ENCODE peak calls at places on chromosomes 2 and 18, in nine cellular contexts. W, Y, B, M, S, F, R, G and O are unnamed samples.

GRCh38 chr2:7994397-7994951 is 687.4 kb upstream of the ID2 start:
- DNase-seq in W (no peak), Y (no peak), B (no peak), M (no peak), S (no peak), F (no peak), R (no peak), G (no peak), O (no peak)

GRCh38 chr18:49048361-49048760 is 97.6 kb upstream of the SMAD7 start:
- DNase-seq in W (no peak), Y (no peak), B (peak; percentile 68), M (peak; percentile 61), S (no peak), F (no peak), R (no peak), G (no peak), O (no peak)

GRCh38 chr2:66575625-66576371 is 140.9 kb downstream of the MEIS1 start:
- DNase-seq in W (no peak), Y (peak; percentile 52), B (no peak), M (no peak), S (peak; percentile 35), F (peak; percentile 55), R (peak; percentile 76), G (no peak), O (peak; percentile 45)

GRCh38 chr2:55365303-55365702 is 54.4 kb downstream of the CCDC88A start:
- DNase-seq in W (no peak), Y (no peak), B (no peak), M (peak; percentile 20), S (no peak), F (no peak), R (no peak), G (no peak), O (no peak)

GRCh38 chr2:5690231-5690630 is 2.0 kb upstream of the SOX11 start:
- DNase-seq in W (no peak), Y (no peak), B (no peak), M (peak; percentile 34), S (no peak), F (no peak), R (no peak), G (no peak), O (peak; percentile 9)

GRCh38 chr2:100853909-100854810 is 34.2 kb downstream of the NPAS2 start:
- DNase-seq in W (no peak), Y (no peak), B (no peak), M (no peak), S (no peak), F (no peak), R (no peak), G (no peak), O (no peak)

GRCh38 chr2:215419769-215420470 is 15.9 kb downstream of the FN1 start:
- DNase-seq in W (no peak), Y (no peak), B (no peak), M (no peak), S (no peak), F (no peak), R (no peak), G (no peak), O (no peak)

GRCh38 chr2:56077352-56077915 is 106.4 kb upstream of the CCDC85A start:
- DNase-seq in W (no peak), Y (peak; percentile 17), B (no peak), M (peak; percentile 4), S (peak; percentile 53), F (peak; percentile 63), R (no peak), G (no peak), O (peak; percentile 8)

DNA sequence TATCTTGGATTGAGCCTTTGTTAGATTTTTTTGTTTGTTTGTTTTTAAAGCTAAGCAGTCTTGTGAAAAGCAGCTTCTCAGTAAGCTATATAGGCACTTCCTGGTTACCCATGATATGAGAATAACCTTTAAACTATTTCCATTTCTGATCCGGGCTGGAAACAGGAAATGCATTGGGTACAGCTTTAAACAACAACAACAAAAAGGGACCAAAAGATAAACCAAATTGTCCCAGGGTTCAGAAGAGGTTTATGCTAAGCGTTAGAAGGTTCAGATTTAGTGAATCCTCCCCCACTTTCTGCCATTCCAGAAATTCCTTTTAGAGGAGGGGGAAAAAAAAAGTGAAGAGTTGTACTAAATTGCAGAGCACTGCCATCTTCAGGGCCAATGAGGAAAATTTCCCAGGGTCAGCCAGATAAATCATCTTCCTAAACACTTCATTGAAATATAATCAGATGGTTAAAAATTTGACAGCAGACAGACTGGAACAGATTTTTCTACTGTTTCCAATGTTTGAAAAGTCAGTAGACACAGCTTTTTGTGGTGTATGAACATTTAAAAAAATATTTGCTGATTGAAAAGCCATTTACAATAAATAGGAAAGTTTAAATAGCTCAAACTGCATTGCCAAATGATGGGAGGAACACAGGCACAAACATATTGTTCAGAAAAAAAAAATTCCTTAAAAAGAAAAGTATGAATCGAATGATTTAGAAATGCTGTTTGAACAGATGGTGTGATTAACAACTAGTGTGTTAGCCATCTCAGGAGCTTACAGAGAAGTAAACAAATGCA is 190.0 kb upstream of the TANK start:
- DNase-seq in W (no peak), Y (no peak), B (peak; percentile 77), M (peak; percentile 69), S (peak; percentile 50), F (peak; percentile 29), R (no peak), G (no peak), O (peak; percentile 21)
- TF ChIP-seq CTCF in W (peak; percentile 28), Y (peak; percentile 76), B (peak; percentile 72), M (peak; percentile 91), S (peak; percentile 70), F (no peak), R (peak; percentile 45), G (peak; percentile 55), O (peak; percentile 83)

DNA sequence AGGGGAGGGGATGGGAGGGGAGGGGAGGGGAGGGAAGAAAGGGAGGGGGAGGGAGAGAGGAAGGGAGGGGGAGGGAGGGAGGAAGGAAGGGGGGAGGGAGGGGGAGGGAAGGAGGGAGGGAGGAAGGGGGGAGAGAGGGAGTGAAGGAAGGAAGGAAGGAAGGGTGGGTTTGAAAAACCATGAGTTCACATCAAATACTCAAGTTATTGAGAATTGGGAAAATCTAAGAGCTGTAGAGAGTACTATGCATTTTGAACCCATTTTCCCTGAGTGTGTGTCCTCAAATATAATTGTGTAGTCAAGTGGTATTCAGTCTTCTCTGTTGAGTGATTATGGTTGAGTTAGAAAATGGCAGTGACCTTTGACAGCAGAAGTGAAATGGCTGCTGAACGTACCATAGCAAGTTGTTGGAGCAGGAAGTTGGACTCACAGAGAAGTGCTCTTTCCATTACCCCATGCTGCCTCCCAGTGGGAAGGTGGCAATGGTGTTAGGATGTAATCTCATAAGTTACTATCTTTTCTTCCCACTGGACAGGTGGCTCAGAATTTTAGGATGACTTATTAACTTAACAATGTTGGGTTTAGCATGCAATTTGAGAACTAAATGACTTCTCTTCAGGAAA is 214.6 kb downstream of the SETBP1 start:
- DNase-seq in W (no peak), Y (no peak), B (peak; percentile 8), M (peak; percentile 34), S (peak; percentile 61), F (no peak), R (no peak), G (peak; percentile 34), O (no peak)
- TF ChIP-seq CTCF in W (peak; percentile 43), Y (peak; percentile 10), B (peak; percentile 33), M (peak; percentile 18), S (no peak), F (no peak), R (no peak), G (peak; percentile 22), O (peak; percentile 55)

GRCh38 chr18:9792565-9793226 is 84.6 kb downstream of the RAB31 start:
- DNase-seq in W (no peak), Y (no peak), B (no peak), M (no peak), S (peak; percentile 37), F (peak; percentile 83), R (no peak), G (no peak), O (no peak)
- TF ChIP-seq CTCF in W (peak; percentile 71), Y (peak; percentile 39), B (peak; percentile 33), M (no peak), S (peak; percentile 65), F (peak; percentile 84), R (peak; percentile 32), G (peak; percentile 51), O (peak; percentile 62)

GRCh38 chr2:240227538-240228428 is 87.3 kb upstream of the OTOS start:
- DNase-seq in W (no peak), Y (peak; percentile 3), B (no peak), M (no peak), S (no peak), F (no peak), R (peak; percentile 40), G (no peak), O (no peak)

GRCh38 chr2:240226672-240227537 is 86.4 kb upstream of the OTOS start:
- DNase-seq in W (no peak), Y (peak; percentile 8), B (no peak), M (no peak), S (no peak), F (no peak), R (peak; percentile 51), G (peak; percentile 3), O (no peak)

GRCh38 chr2:240225116-240225515 is 84.7 kb upstream of the OTOS start:
- DNase-seq in W (no peak), Y (peak; percentile 7), B (no peak), M (no peak), S (no peak), F (no peak), R (peak; percentile 67), G (peak; percentile 7), O (no peak)

GRCh38 chr2:240224676-240225075 is 84.2 kb upstream of the OTOS start:
- DNase-seq in W (no peak), Y (no peak), B (no peak), M (peak; percentile 87), S (no peak), F (no peak), R (no peak), G (peak; percentile 4), O (no peak)

GRCh38 chr2:240225660-240226475 is 85.4 kb upstream of the OTOS start:
- DNase-seq in W (no peak), Y (peak; percentile 3), B (no peak), M (no peak), S (peak; percentile 28), F (no peak), R (no peak), G (peak; percentile 4), O (no peak)
- TF ChIP-seq CTCF in W (peak; percentile 4), Y (no peak), B (no peak), M (no peak), S (peak; percentile 34), F (no peak), R (no peak), G (no peak), O (no peak)

DNA sequence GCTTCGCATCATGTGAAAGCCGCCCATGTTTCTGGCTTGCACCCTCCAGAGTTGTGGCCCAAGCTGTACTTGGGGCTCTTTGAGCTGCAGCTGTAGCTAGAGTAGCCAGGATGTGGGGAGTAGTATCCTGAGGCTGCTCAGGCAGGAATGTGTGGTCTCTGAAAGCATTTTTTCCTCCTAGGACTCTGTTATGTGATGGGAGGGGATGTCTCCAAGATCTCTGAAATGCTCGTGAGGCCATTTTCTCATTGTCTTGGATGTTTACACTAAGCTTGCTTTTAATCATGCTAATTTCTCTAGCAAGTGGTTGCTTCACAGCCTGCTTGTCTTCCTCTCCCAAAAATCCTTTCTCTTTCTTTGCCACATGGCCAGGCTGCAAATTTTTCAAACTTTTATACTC is 687.6 kb downstream of the DCDC2C start:
- DNase-seq in W (no peak), Y (no peak), B (no peak), M (no peak), S (no peak), F (no peak), R (no peak), G (no peak), O (no peak)
- TF ChIP-seq CTCF in W (no peak), Y (no peak), B (no peak), M (no peak), S (no peak), F (no peak), R (no peak), G (no peak), O (no peak)